ENCODE peak calls at places on chromosomes 4 and X, in nine cellular contexts. O is hepatocyte; Q is breast epithelium; C is CD8-positive, alpha-beta T cell; L is ascending aorta; S is CD4-positive, alpha-beta memory T cell; M is BE2C; A is AG04450; V is testis. B is an unnamed sample. For H3K27me3, the result is how much of the 10 kb centered on the place peaks cover.

GRCh38 chr4:112702892-112703291 is 65.9 kb downstream of the LARP7 start:
- DNase-seq in C (no peak), V (no peak), A (no peak), L (no peak), M (no peak), O (no peak), S (no peak), Q (no peak), B (no peak)

GRCh38 chrX:115332832-115333231 is 43.3 kb downstream of the LUZP4 start:
- DNase-seq in M (no peak), Q (no peak), O (no peak), A (no peak), C (no peak), S (no peak), L (no peak), V (no peak), B (no peak)

GRCh38 chrX:140602140-140602539 is 97.3 kb upstream of the SOX3 start:
- DNase-seq in M (no peak), C (no peak), Q (no peak), A (no peak), S (no peak), O (no peak), V (no peak), L (no peak), B (no peak)

GRCh38 chr4:20254517-20255250 is 3.0 kb downstream of the SLIT2 start:
- DNase-seq in M (peak), Q (peak), V (peak), A (no peak), S (no peak), L (no peak), C (no peak), O (peak), B (peak)

GRCh38 chrX:17242470-17242869 is 132.5 kb upstream of the NHS start:
- DNase-seq in Q (no peak), A (peak), O (peak), C (no peak), V (peak), L (no peak), S (no peak), M (peak), B (no peak)

GRCh38 chrX:106481341-106481740 is 130.4 kb upstream of the RADX start:
- DNase-seq in M (peak), C (peak), L (no peak), V (peak), S (peak), Q (no peak), A (peak), O (peak), B (no peak)

GRCh38 chr4:917466-917865 is 14.7 kb downstream of the GAK start:
- DNase-seq in L (no peak), Q (no peak), M (no peak), V (no peak), A (no peak), S (no peak), C (no peak), O (no peak), B (peak)

GRCh38 chrX:40179333-40179732 is 81.6 kb upstream of the BCOR start:
- DNase-seq in Q (no peak), C (no peak), M (no peak), V (no peak), L (no peak), A (no peak), O (no peak), S (no peak), B (no peak)

GRCh38 chr4:67575889-67576329 is 17.4 kb downstream of the STAP1 start:
- DNase-seq in O (no peak), A (no peak), Q (no peak), L (no peak), S (no peak), C (no peak), V (no peak), M (no peak), B (no peak)

GRCh38 chrX:70423937-70424336 is 823 bp downstream of the GDPD2 start:
- DNase-seq in M (no peak), V (no peak), C (no peak), O (no peak), A (no peak), Q (no peak), L (no peak), S (no peak), B (no peak)

GRCh38 chr4:2256156-2256731 is 5.7 kb downstream of the MXD4 start:
- DNase-seq in L (peak), M (no peak), S (peak), Q (peak), A (no peak), V (peak), O (no peak), C (peak), B (peak)

GRCh38 chrX:23504540-23504884 is 162.8 kb upstream of the PRDX4 start:
- DNase-seq in L (no peak), C (no peak), M (no peak), A (no peak), O (no peak), V (no peak), S (no peak), Q (no peak), B (no peak)

GRCh38 chr4:31349907-31350306 is 629.7 kb downstream of the PCDH7 start:
- DNase-seq in M (no peak), Q (no peak), L (no peak), S (no peak), A (no peak), V (no peak), O (no peak), C (no peak), B (no peak)

GRCh38 chrX:115449742-115450141 is 111.2 kb upstream of the PLS3 start:
- DNase-seq in Q (peak), L (no peak), V (peak), M (peak), S (no peak), C (no peak), A (no peak), O (peak), B (no peak)

GRCh38 chr4:109921384-109921808 is 8.7 kb downstream of the EGF start:
- DNase-seq in V (no peak), S (no peak), O (peak), C (no peak), M (no peak), A (no peak), L (no peak), Q (no peak), B (no peak)

GRCh38 chrX:70030242-70030823 is 19.4 kb downstream of the AWAT2 start:
- DNase-seq in M (peak), A (no peak), Q (no peak), C (peak), O (peak), L (no peak), S (peak), V (peak), B (no peak)

GRCh38 chr4:85151349-85151748 is 184.9 kb upstream of the WDFY3 start:
- DNase-seq in O (no peak), L (no peak), V (no peak), A (no peak), Q (no peak), M (no peak), S (no peak), C (no peak), B (no peak)

GRCh38 chr4:99587803-99588202 is 13.2 kb downstream of the MTTP start:
- DNase-seq in S (no peak), C (no peak), O (no peak), M (no peak), A (no peak), V (no peak), Q (no peak), L (no peak), B (no peak)

GRCh38 chr4:110493521-110493920 is 17.6 kb downstream of the ENPEP start:
- DNase-seq in O (no peak), Q (no peak), L (no peak), V (no peak), A (no peak), S (no peak), M (no peak), C (no peak), B (no peak)

GRCh38 chrX:24466025-24466424 is 939 bp downstream of the PDK3 start:
- DNase-seq in A (no peak), Q (no peak), V (no peak), M (no peak), O (no peak), C (no peak), L (no peak), S (no peak), B (no peak)

GRCh38 chrX:41240504-41240903 is 93.5 kb upstream of the DDX3X start:
- DNase-seq in M (no peak), S (no peak), C (no peak), L (no peak), V (no peak), A (no peak), Q (no peak), O (no peak), B (no peak)

DNA sequence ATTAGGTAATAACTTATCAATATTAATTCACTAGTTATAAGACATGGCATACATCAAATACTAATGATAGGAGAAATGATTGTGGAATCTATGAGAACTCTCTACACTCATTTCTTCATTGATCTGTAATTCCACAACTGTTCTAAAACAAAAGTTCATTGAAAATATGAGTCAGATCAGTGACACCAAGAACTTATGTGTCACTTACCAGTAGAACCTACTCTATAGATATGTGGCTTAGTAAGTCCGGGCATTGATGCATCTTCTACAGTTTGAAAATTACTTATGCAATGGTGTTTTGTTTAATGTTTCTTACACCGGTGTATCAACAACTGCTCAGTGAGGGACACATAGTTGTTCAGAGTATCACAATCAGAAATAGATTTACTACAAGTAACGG is 520.3 kb downstream of the ARAP2 start:
- DNase-seq in O (no peak), M (no peak), C (no peak), V (no peak), L (no peak), A (no peak), Q (no peak), S (no peak), B (no peak)
- H3K27me3 ChIP-seq in O (under half), M (under half), C (under half), V (under half), L (under half), A (under half), Q (under half), S (under half), B (under half)

GRCh38 chrX:48818098-48818497 is 8.2 kb upstream of the ERAS start:
- DNase-seq in A (no peak), C (no peak), S (no peak), O (no peak), Q (no peak), M (no peak), L (no peak), V (no peak), B (no peak)
- H3K27me3 ChIP-seq in A (under half), C (under half), S (under half), O (under half), Q (under half), M (under half), L (under half), V (under half), B (under half)

GRCh38 chr4:3771167-3771809 is 5.1 kb downstream of the ADRA2C start:
- DNase-seq in O (no peak), C (no peak), A (no peak), V (no peak), S (no peak), M (no peak), L (no peak), Q (no peak), B (no peak)
- H3K27me3 ChIP-seq in O (under half), C (under half), A (half or more), V (under half), S (under half), M (under half), L (under half), Q (under half), B (under half)

GRCh38 chrX:66076801-66077200 is 36.9 kb upstream of the VSIG4 start:
- DNase-seq in C (no peak), S (no peak), V (no peak), M (no peak), O (no peak), L (no peak), Q (no peak), A (no peak), B (no peak)
- H3K27me3 ChIP-seq in C (under half), S (under half), V (under half), M (under half), O (under half), L (under half), Q (under half), A (under half), B (under half)

GRCh38 chr4:141121101-141121500 is 12.2 kb downstream of the RNF150 start:
- DNase-seq in S (no peak), M (no peak), C (no peak), Q (no peak), L (no peak), O (no peak), A (no peak), V (no peak), B (no peak)
- H3K27me3 ChIP-seq in S (under half), M (under half), C (under half), Q (under half), L (under half), O (under half), A (under half), V (under half), B (under half)

DNA sequence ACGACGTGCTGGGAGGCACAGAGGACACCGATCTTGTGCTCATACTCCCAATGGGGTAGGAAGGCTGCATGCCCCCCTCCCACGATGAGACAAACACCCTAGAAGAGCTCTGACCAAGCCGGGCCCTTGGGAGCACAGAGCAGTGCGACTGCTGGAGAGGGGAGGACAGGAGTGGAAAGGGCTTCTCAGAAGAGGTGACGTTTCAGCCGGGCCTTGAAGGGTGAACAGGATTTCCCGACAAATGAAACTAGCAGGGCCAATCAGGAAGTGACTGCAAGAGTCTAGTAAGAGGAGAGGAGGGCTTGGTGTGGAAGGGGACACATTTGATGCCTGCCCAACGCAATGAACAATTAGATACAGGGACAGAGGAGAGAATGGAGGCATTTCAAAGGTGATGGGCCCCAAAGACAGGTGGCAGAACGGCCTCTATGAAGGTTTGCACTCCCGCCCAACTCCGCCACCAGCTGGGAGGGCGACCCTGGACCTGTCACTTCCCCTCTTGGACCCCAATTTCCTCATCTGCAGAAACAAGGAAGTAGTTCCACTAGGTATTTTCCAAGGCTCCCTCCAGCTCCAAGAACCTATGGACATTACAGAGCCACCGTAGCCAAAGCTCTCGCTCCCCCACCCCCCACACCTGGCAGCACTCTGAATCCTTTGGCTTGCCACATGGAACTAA is 3.9 kb downstream of the HCFC1 start:
- DNase-seq in A (no peak), M (peak), L (no peak), C (peak), S (peak), O (no peak), V (no peak), Q (no peak), B (no peak)
- H3K27me3 ChIP-seq in A (under half), M (under half), L (under half), C (under half), S (under half), O (under half), V (under half), Q (under half), B (under half)

GRCh38 chr4:161178310-161178709 is 985.5 kb downstream of the FSTL5 start:
- DNase-seq in A (no peak), V (no peak), M (no peak), O (no peak), L (no peak), C (no peak), Q (no peak), S (no peak), B (no peak)

GRCh38 chr4:161172396-161173026 is 991.3 kb downstream of the FSTL5 start:
- DNase-seq in M (no peak), Q (no peak), L (no peak), C (no peak), S (no peak), O (no peak), V (no peak), A (no peak), B (no peak)
- H3K27me3 ChIP-seq in M (under half), Q (under half), L (under half), C (under half), S (under half), O (under half), V (under half), A (under half), B (under half)

B was measured in upper lobe of right lung.